ENCODE peak calls at places on chromosomes 11 and 22, in six cellular contexts. L is WTC11, H is H1, U is HepG2, Z is GM23338, Q is K562. G is an unnamed sample.

GRCh38 chr11:11389238-11389637 is 36.2 kb upstream of the CSNK2A3 start:
- DNase-seq in L (no peak), H (no peak), U (no peak), Z (no peak), Q (no peak), G (no peak)

GRCh38 chr22:43883012-43883661 is 8.7 kb downstream of the PNPLA5 start:
- DNase-seq in L (peak), H (peak), U (peak), Z (peak), Q (peak), G (no peak)

GRCh38 chr11:117876341-117877119 is at the start of gene FXYD6:
- DNase-seq in L (peak), H (peak), U (no peak), Z (peak), Q (peak), G (no peak)

GRCh38 chr22:33837806-33838205 is 82.5 kb downstream of the LARGE1 start:
- DNase-seq in L (no peak), H (no peak), U (no peak), Z (no peak), Q (no peak), G (no peak)

GRCh38 chr11:66493124-66493523 is 12.9 kb downstream of the DPP3 start:
- DNase-seq in L (no peak), H (no peak), U (no peak), Z (no peak), Q (no peak), G (no peak)

GRCh38 chr11:34616830-34617504 is 3.9 kb upstream of the EHF start:
- DNase-seq in L (no peak), H (no peak), U (no peak), Z (no peak), Q (no peak), G (no peak)

GRCh38 chr22:23132376-23133091 is 9.3 kb downstream of the RSPH14 start:
- DNase-seq in L (no peak), H (no peak), U (no peak), Z (no peak), Q (no peak), G (no peak)

GRCh38 chr11:123590296-123590912 is 64.0 kb downstream of the SCN3B start:
- DNase-seq in L (no peak), H (no peak), U (peak), Z (no peak), Q (no peak), G (no peak)

GRCh38 chr22:46092646-46093410 is 57.5 kb upstream of the PPARA start:
- DNase-seq in L (no peak), H (no peak), U (no peak), Z (no peak), Q (no peak), G (no peak)

GRCh38 chr22:26403827-26404226 is 25.2 kb upstream of the ASPHD2 start:
- DNase-seq in L (no peak), H (no peak), U (no peak), Z (no peak), Q (no peak), G (no peak)

GRCh38 chr11:15897211-15897960 is 459.0 kb downstream of the SOX6 start:
- DNase-seq in L (no peak), H (no peak), U (no peak), Z (no peak), Q (no peak), G (no peak)

DNA sequence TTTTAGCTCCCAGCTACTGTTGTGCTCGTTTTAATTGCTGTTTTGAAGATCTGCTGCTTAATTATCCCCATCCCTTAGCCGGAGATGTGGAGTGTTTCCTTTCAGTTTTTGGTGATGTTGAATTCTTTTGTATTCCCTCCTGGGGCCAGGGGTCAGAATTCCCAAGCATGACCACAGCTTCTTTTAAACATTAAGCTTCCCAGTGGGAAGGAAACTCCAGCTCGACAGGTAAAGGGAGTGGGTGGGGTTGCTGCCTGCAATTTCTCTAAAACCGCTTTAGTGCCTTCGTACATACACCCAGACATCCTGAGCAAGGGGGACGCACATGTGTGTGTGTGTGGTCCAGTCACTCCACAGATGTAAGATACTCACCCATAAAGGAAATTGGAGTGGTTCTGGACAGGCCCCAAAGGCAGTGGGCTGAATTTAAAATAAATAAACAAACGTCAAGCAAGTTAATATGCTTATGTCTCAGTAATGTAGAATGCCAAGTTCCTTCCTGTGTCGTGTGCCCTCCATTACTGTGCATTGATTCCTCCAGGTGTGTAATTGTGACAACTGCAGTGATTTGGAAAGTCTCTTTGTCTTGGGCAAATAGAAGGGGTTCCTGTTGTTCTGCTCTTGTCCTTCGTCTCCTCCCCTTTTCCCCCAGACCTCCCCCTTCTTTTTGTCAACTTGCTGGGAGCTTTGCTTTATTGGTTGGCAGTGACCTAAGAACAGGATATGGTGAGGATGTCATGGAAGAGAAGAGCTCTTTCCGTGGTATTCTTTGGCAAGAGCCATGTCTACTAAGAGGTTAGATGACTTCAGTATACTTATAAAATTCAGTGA is 19.2 kb upstream of the ADSL start:
- DNase-seq in L (no peak), H (no peak), U (no peak), Z (peak), Q (no peak), G (no peak)
- TF ChIP-seq CREB1 in L (no peak), H (no peak), U (no peak), Z (no peak), Q (no peak), G (no peak)

GRCh38 chr11:3130269-3131071 is 34.6 kb downstream of the OSBPL5 start:
- DNase-seq in L (peak), H (no peak), U (no peak), Z (no peak), Q (no peak), G (no peak)
- TF ChIP-seq CREB1 in L (no peak), H (no peak), U (no peak), Z (no peak), Q (no peak), G (no peak)

GRCh38 chr11:112453601-112454577 is 193.2 kb upstream of the PLET1 start:
- DNase-seq in L (peak), H (peak), U (peak), Z (peak), Q (peak), G (no peak)
- TF ChIP-seq CREB1 in L (no peak), H (no peak), U (no peak), Z (no peak), Q (no peak), G (no peak)

GRCh38 chr11:1516273-1517067 is 29.9 kb upstream of the MOB2 start:
- DNase-seq in L (no peak), H (no peak), U (no peak), Z (no peak), Q (no peak), G (no peak)

GRCh38 chr11:1515082-1516060 is 28.8 kb upstream of the MOB2 start:
- DNase-seq in L (peak), H (peak), U (peak), Z (peak), Q (peak), G (no peak)

GRCh38 chr11:1511937-1512496 is 25.4 kb upstream of the MOB2 start:
- DNase-seq in L (no peak), H (no peak), U (no peak), Z (no peak), Q (no peak), G (no peak)

GRCh38 chr11:1513326-1514296 is 27.0 kb upstream of the MOB2 start:
- DNase-seq in L (no peak), H (no peak), U (no peak), Z (no peak), Q (no peak), G (no peak)

GRCh38 chr11:1514349-1515061 is 27.9 kb upstream of the MOB2 start:
- DNase-seq in L (no peak), H (no peak), U (no peak), Z (no peak), Q (no peak), G (no peak)
- TF ChIP-seq CREB1 in L (no peak), H (no peak), U (no peak), Z (no peak), Q (no peak), G (no peak)

DNA sequence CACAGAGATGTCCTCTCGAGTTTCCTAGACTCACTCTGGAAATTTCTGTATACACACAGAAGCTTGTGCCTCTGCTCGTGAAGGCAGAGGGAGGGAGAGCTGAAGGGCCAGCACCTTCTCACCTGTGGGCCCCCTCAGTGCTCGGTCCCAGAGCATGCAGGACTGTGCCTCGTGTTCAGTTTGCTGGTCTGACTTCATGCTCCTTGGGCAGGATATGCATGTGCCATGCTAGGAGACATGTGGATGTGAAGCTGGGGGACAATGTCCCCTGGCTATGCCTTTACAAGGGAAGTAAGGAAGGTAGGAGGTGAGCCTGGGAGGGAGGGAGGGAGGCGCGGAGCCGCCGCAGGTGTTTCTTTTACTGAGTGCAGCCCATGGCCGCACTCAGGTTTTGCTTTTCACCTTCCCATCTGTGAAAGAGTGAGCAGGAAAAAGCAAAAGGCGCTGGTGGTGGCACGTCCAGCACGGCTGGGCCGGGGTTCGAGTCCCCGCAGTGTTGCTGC is 22.6 kb downstream of the NEAT1 start:
- DNase-seq in L (no peak), H (no peak), U (no peak), Z (no peak), Q (no peak), G (no peak)
- TF ChIP-seq CREB1 in L (no peak), H (no peak), U (no peak), Z (no peak), Q (no peak), G (no peak)

DNA sequence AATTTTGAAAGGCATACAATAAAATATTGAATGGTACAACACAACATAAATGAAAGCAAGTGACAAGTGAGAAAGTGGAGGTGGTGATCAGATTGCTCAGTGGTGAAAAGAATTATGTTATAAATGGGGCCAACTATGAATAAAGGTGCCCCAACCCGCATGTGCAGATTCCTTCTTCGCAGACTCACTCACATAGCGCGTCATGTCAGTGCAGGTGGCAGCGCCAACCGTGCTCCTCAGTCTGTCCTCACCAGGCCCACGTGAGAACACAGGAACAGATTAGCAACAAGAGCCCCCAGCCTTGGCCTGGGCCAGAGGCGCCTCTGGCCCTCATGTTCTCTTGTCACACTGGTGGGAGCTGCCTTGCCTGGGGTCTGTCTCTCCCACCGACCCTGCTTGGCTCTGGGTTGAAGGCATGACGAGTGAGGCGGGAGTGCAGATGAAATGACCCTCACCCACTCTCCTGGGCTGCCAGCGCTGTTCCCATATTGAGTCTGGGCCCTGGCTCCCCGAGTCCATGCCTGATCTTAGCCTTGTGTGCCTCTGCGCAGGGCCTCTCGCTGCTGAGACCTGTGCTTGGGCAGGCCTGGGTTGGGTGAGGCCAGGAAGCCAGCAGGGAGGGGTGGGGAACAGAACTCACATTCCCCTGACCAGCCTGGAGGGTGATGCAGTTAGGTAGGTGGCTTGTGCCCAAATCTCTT is 6.4 kb downstream of the ATG16L2 start:
- DNase-seq in L (no peak), H (no peak), U (no peak), Z (no peak), Q (no peak), G (no peak)
- TF ChIP-seq CREB1 in L (no peak), H (no peak), U (no peak), Z (no peak), Q (no peak), G (no peak)

DNA sequence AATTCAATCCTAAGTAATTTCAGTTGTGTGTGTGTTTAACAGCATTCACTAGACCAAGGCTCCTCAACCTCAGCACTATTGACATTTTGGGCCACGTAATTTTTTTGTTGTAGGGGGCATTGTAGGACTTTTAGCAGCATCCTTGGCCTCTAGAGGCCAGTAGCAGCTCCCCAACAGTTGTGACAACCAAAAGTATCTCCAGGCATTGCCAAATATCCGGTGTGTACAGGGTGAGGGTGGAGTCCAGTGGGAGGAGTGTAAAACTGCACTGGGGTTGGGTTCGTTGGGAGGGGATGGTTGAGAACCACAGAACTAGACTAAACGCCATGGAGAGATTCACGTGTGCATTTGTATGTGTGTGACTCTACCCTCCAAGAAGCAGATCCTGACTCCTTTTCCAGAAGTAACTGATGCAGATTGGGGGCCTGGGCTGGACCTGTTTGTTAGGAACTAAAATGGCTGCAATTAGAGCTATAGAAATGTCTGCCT is 5.9 kb upstream of the PHF21A start:
- DNase-seq in L (no peak), H (no peak), U (peak), Z (peak), Q (peak), G (no peak)
- TF ChIP-seq CREB1 in L (no peak), H (no peak), U (no peak), Z (no peak), Q (peak), G (no peak)

G was measured in GM12878.